ENCODE peak calls at places on chromosomes 5 and 9, in nine cellular contexts. One of them, this sample, is unnamed.

GRCh38 chr5:139482050-139482889 is at the start of gene STING1:
- DNase-seq in cardiac fibroblast: peak; percentile 98
- DNase-seq in bronchial epithelial cell: peak; percentile 95
- DNase-seq in AG04450: peak; percentile 94
- DNase-seq in DMS 273 treated with DMSO at 0.1 percent for 48 hours: peak; percentile 89
- DNase-seq in hippocampal formation: peak; percentile 36
- DNase-seq in stimulated activated CD8-positive, alpha-beta memory T cell treated with anti-CD3 and anti-CD28 coated beads, Interleukin-15, amount 100 ng/mL, for 1 hour: no peak
- DNase-seq in GM20000: peak; percentile 48
- DNase-seq in neural progenitor cell: no peak
- DNase-seq in this sample: peak; percentile 10

GRCh38 chr5:79992891-79993290 is 1.8 kb upstream of the MTX3 start:
- DNase-seq in hippocampal formation: no peak
- DNase-seq in AG04450: no peak
- DNase-seq in cardiac fibroblast: peak; percentile 13
- DNase-seq in neural progenitor cell: no peak
- DNase-seq in GM20000: no peak
- DNase-seq in stimulated activated CD8-positive, alpha-beta memory T cell treated with anti-CD3 and anti-CD28 coated beads, Interleukin-15, amount 100 ng/mL, for 1 hour: no peak
- DNase-seq in bronchial epithelial cell: no peak
- DNase-seq in DMS 273 treated with DMSO at 0.1 percent for 48 hours: no peak
- DNase-seq in this sample: no peak

GRCh38 chr5:179827684-179828083 is 7.0 kb downstream of the SQSTM1 start:
- DNase-seq in DMS 273 treated with DMSO at 0.1 percent for 48 hours: no peak
- DNase-seq in neural progenitor cell: no peak
- DNase-seq in bronchial epithelial cell: peak; percentile 35
- DNase-seq in cardiac fibroblast: peak; percentile 63
- DNase-seq in stimulated activated CD8-positive, alpha-beta memory T cell treated with anti-CD3 and anti-CD28 coated beads, Interleukin-15, amount 100 ng/mL, for 1 hour: no peak
- DNase-seq in hippocampal formation: no peak
- DNase-seq in GM20000: no peak
- DNase-seq in AG04450: no peak
- DNase-seq in this sample: no peak

GRCh38 chr9:83935276-83935890 is 14.2 kb upstream of the KIF27 start:
- DNase-seq in bronchial epithelial cell: peak; percentile 70
- DNase-seq in neural progenitor cell: peak; percentile 81
- DNase-seq in AG04450: no peak
- DNase-seq in DMS 273 treated with DMSO at 0.1 percent for 48 hours: peak; percentile 47
- DNase-seq in cardiac fibroblast: peak; percentile 88
- DNase-seq in hippocampal formation: no peak
- DNase-seq in stimulated activated CD8-positive, alpha-beta memory T cell treated with anti-CD3 and anti-CD28 coated beads, Interleukin-15, amount 100 ng/mL, for 1 hour: no peak
- DNase-seq in GM20000: no peak
- DNase-seq in this sample: peak; percentile 27

GRCh38 chr9:86562691-86563090 is 208.5 kb upstream of the TUT7 start:
- DNase-seq in bronchial epithelial cell: peak; percentile 65
- DNase-seq in GM20000: no peak
- DNase-seq in hippocampal formation: no peak
- DNase-seq in AG04450: no peak
- DNase-seq in stimulated activated CD8-positive, alpha-beta memory T cell treated with anti-CD3 and anti-CD28 coated beads, Interleukin-15, amount 100 ng/mL, for 1 hour: no peak
- DNase-seq in cardiac fibroblast: no peak
- DNase-seq in DMS 273 treated with DMSO at 0.1 percent for 48 hours: no peak
- DNase-seq in neural progenitor cell: no peak
- DNase-seq in this sample: no peak

GRCh38 chr5:124655211-124655880 is 91.1 kb downstream of the ZNF608 start:
- DNase-seq in hippocampal formation: no peak
- DNase-seq in stimulated activated CD8-positive, alpha-beta memory T cell treated with anti-CD3 and anti-CD28 coated beads, Interleukin-15, amount 100 ng/mL, for 1 hour: no peak
- DNase-seq in bronchial epithelial cell: peak; percentile 85
- DNase-seq in cardiac fibroblast: peak; percentile 71
- DNase-seq in GM20000: no peak
- DNase-seq in neural progenitor cell: no peak
- DNase-seq in DMS 273 treated with DMSO at 0.1 percent for 48 hours: no peak
- DNase-seq in AG04450: no peak
- DNase-seq in this sample: peak; percentile 60

GRCh38 chr9:14107977-14108376 is 206.0 kb downstream of the NFIB start:
- DNase-seq in cardiac fibroblast: no peak
- DNase-seq in bronchial epithelial cell: no peak
- DNase-seq in DMS 273 treated with DMSO at 0.1 percent for 48 hours: no peak
- DNase-seq in GM20000: no peak
- DNase-seq in stimulated activated CD8-positive, alpha-beta memory T cell treated with anti-CD3 and anti-CD28 coated beads, Interleukin-15, amount 100 ng/mL, for 1 hour: no peak
- DNase-seq in AG04450: no peak
- DNase-seq in neural progenitor cell: no peak
- DNase-seq in hippocampal formation: no peak
- DNase-seq in this sample: no peak

GRCh38 chr5:50995285-50995942 is 329.0 kb downstream of the PARP8 start:
- DNase-seq in bronchial epithelial cell: no peak
- DNase-seq in neural progenitor cell: no peak
- DNase-seq in hippocampal formation: no peak
- DNase-seq in stimulated activated CD8-positive, alpha-beta memory T cell treated with anti-CD3 and anti-CD28 coated beads, Interleukin-15, amount 100 ng/mL, for 1 hour: no peak
- DNase-seq in AG04450: no peak
- DNase-seq in cardiac fibroblast: no peak
- DNase-seq in GM20000: no peak
- DNase-seq in DMS 273 treated with DMSO at 0.1 percent for 48 hours: no peak
- DNase-seq in this sample: no peak

GRCh38 chr5:56543431-56544385 is 271.6 kb upstream of the MAP3K1 start:
- DNase-seq in stimulated activated CD8-positive, alpha-beta memory T cell treated with anti-CD3 and anti-CD28 coated beads, Interleukin-15, amount 100 ng/mL, for 1 hour: no peak
- DNase-seq in neural progenitor cell: no peak
- DNase-seq in GM20000: no peak
- DNase-seq in hippocampal formation: no peak
- DNase-seq in bronchial epithelial cell: peak; percentile 96
- DNase-seq in DMS 273 treated with DMSO at 0.1 percent for 48 hours: no peak
- DNase-seq in AG04450: peak; percentile 30
- DNase-seq in cardiac fibroblast: peak; percentile 31
- DNase-seq in this sample: no peak

GRCh38 chr5:9015250-9015936 is 530.5 kb downstream of the SEMA5A start:
- DNase-seq in bronchial epithelial cell: no peak
- DNase-seq in cardiac fibroblast: peak; percentile 33
- DNase-seq in hippocampal formation: no peak
- DNase-seq in DMS 273 treated with DMSO at 0.1 percent for 48 hours: no peak
- DNase-seq in AG04450: no peak
- DNase-seq in neural progenitor cell: no peak
- DNase-seq in stimulated activated CD8-positive, alpha-beta memory T cell treated with anti-CD3 and anti-CD28 coated beads, Interleukin-15, amount 100 ng/mL, for 1 hour: no peak
- DNase-seq in GM20000: no peak
- DNase-seq in this sample: no peak

GRCh38 chr5:28143519-28143918 is 1105.1 kb upstream of the CDH9 start:
- DNase-seq in GM20000: no peak
- DNase-seq in neural progenitor cell: no peak
- DNase-seq in DMS 273 treated with DMSO at 0.1 percent for 48 hours: no peak
- DNase-seq in AG04450: no peak
- DNase-seq in stimulated activated CD8-positive, alpha-beta memory T cell treated with anti-CD3 and anti-CD28 coated beads, Interleukin-15, amount 100 ng/mL, for 1 hour: no peak
- DNase-seq in cardiac fibroblast: no peak
- DNase-seq in bronchial epithelial cell: no peak
- DNase-seq in hippocampal formation: no peak
- DNase-seq in this sample: no peak

GRCh38 chr9:96651626-96652025 is 3.5 kb downstream of the PRXL2C start:
- DNase-seq in GM20000: peak; percentile 40
- DNase-seq in hippocampal formation: no peak
- DNase-seq in bronchial epithelial cell: peak; percentile 49
- DNase-seq in stimulated activated CD8-positive, alpha-beta memory T cell treated with anti-CD3 and anti-CD28 coated beads, Interleukin-15, amount 100 ng/mL, for 1 hour: no peak
- DNase-seq in DMS 273 treated with DMSO at 0.1 percent for 48 hours: no peak
- DNase-seq in neural progenitor cell: no peak
- DNase-seq in AG04450: no peak
- DNase-seq in cardiac fibroblast: peak; percentile 56
- DNase-seq in this sample: peak; percentile 23

GRCh38 chr5:34656700-34657549 is 797 bp downstream of the RAI14 start:
- DNase-seq in GM20000: peak; percentile 48
- DNase-seq in DMS 273 treated with DMSO at 0.1 percent for 48 hours: no peak
- DNase-seq in bronchial epithelial cell: no peak
- DNase-seq in AG04450: no peak
- DNase-seq in stimulated activated CD8-positive, alpha-beta memory T cell treated with anti-CD3 and anti-CD28 coated beads, Interleukin-15, amount 100 ng/mL, for 1 hour: no peak
- DNase-seq in cardiac fibroblast: peak; percentile 32
- DNase-seq in hippocampal formation: peak; percentile 37
- DNase-seq in neural progenitor cell: peak; percentile 43
- DNase-seq in this sample: no peak

GRCh38 chr5:103224118-103224893 is 34.3 kb upstream of the MACIR start:
- DNase-seq in neural progenitor cell: peak; percentile 75
- DNase-seq in AG04450: no peak
- DNase-seq in bronchial epithelial cell: peak; percentile 68
- DNase-seq in GM20000: peak; percentile 21
- DNase-seq in stimulated activated CD8-positive, alpha-beta memory T cell treated with anti-CD3 and anti-CD28 coated beads, Interleukin-15, amount 100 ng/mL, for 1 hour: no peak
- DNase-seq in cardiac fibroblast: peak; percentile 92
- DNase-seq in hippocampal formation: no peak
- DNase-seq in DMS 273 treated with DMSO at 0.1 percent for 48 hours: peak; percentile 28
- DNase-seq in this sample: peak; percentile 48

GRCh38 chr9:2765250-2765880 is 48.1 kb downstream of the KCNV2 start:
- DNase-seq in AG04450: no peak
- DNase-seq in neural progenitor cell: no peak
- DNase-seq in stimulated activated CD8-positive, alpha-beta memory T cell treated with anti-CD3 and anti-CD28 coated beads, Interleukin-15, amount 100 ng/mL, for 1 hour: no peak
- DNase-seq in bronchial epithelial cell: peak; percentile 52
- DNase-seq in hippocampal formation: no peak
- DNase-seq in GM20000: no peak
- DNase-seq in cardiac fibroblast: no peak
- DNase-seq in DMS 273 treated with DMSO at 0.1 percent for 48 hours: no peak
- DNase-seq in this sample: no peak

GRCh38 chr9:20781086-20781485 is 97.0 kb downstream of the FOCAD start:
- DNase-seq in hippocampal formation: no peak
- DNase-seq in DMS 273 treated with DMSO at 0.1 percent for 48 hours: no peak
- DNase-seq in cardiac fibroblast: no peak
- DNase-seq in GM20000: no peak
- DNase-seq in stimulated activated CD8-positive, alpha-beta memory T cell treated with anti-CD3 and anti-CD28 coated beads, Interleukin-15, amount 100 ng/mL, for 1 hour: no peak
- DNase-seq in bronchial epithelial cell: no peak
- DNase-seq in AG04450: no peak
- DNase-seq in neural progenitor cell: peak; percentile 81
- DNase-seq in this sample: no peak

GRCh38 chr9:82202808-82203207 is 214.2 kb downstream of the SPATA31D1 start:
- DNase-seq in neural progenitor cell: no peak
- DNase-seq in DMS 273 treated with DMSO at 0.1 percent for 48 hours: no peak
- DNase-seq in GM20000: no peak
- DNase-seq in hippocampal formation: no peak
- DNase-seq in AG04450: peak; percentile 29
- DNase-seq in cardiac fibroblast: peak; percentile 77
- DNase-seq in stimulated activated CD8-positive, alpha-beta memory T cell treated with anti-CD3 and anti-CD28 coated beads, Interleukin-15, amount 100 ng/mL, for 1 hour: no peak
- DNase-seq in bronchial epithelial cell: peak; percentile 97
- DNase-seq in this sample: no peak

GRCh38 chr9:137171149-137172063 is at the start of gene TMEM210:
- DNase-seq in DMS 273 treated with DMSO at 0.1 percent for 48 hours: no peak
- DNase-seq in neural progenitor cell: no peak
- DNase-seq in bronchial epithelial cell: no peak
- DNase-seq in cardiac fibroblast: no peak
- DNase-seq in AG04450: no peak
- DNase-seq in stimulated activated CD8-positive, alpha-beta memory T cell treated with anti-CD3 and anti-CD28 coated beads, Interleukin-15, amount 100 ng/mL, for 1 hour: no peak
- DNase-seq in hippocampal formation: no peak
- DNase-seq in GM20000: peak; percentile 34
- DNase-seq in this sample: no peak

GRCh38 chr9:21334969-21335632 is at the start of gene KLHL9:
- DNase-seq in AG04450: peak; percentile 82
- DNase-seq in bronchial epithelial cell: peak; percentile 79
- DNase-seq in GM20000: peak; percentile 89
- DNase-seq in DMS 273 treated with DMSO at 0.1 percent for 48 hours: peak; percentile 46
- DNase-seq in stimulated activated CD8-positive, alpha-beta memory T cell treated with anti-CD3 and anti-CD28 coated beads, Interleukin-15, amount 100 ng/mL, for 1 hour: peak; percentile 66
- DNase-seq in hippocampal formation: peak; percentile 93
- DNase-seq in neural progenitor cell: peak; percentile 96
- DNase-seq in cardiac fibroblast: peak; percentile 94
- DNase-seq in this sample: peak; percentile 94

GRCh38 chr5:170355601-170356098 is 33.5 kb downstream of the KCNMB1 start:
- DNase-seq in stimulated activated CD8-positive, alpha-beta memory T cell treated with anti-CD3 and anti-CD28 coated beads, Interleukin-15, amount 100 ng/mL, for 1 hour: no peak
- DNase-seq in bronchial epithelial cell: no peak
- DNase-seq in AG04450: no peak
- DNase-seq in neural progenitor cell: no peak
- DNase-seq in DMS 273 treated with DMSO at 0.1 percent for 48 hours: no peak
- DNase-seq in GM20000: no peak
- DNase-seq in hippocampal formation: no peak
- DNase-seq in cardiac fibroblast: no peak
- DNase-seq in this sample: no peak

GRCh38 chr5:40569549-40570270 is 110.0 kb upstream of the PTGER4 start:
- DNase-seq in stimulated activated CD8-positive, alpha-beta memory T cell treated with anti-CD3 and anti-CD28 coated beads, Interleukin-15, amount 100 ng/mL, for 1 hour: no peak
- DNase-seq in bronchial epithelial cell: no peak
- DNase-seq in DMS 273 treated with DMSO at 0.1 percent for 48 hours: no peak
- DNase-seq in AG04450: no peak
- DNase-seq in neural progenitor cell: no peak
- DNase-seq in hippocampal formation: no peak
- DNase-seq in GM20000: no peak
- DNase-seq in cardiac fibroblast: peak; percentile 87
- DNase-seq in this sample: no peak

GRCh38 chr5:74916831-74917710 is 50.9 kb upstream of the FAM169A start:
- DNase-seq in AG04450: no peak
- DNase-seq in hippocampal formation: no peak
- DNase-seq in GM20000: no peak
- DNase-seq in neural progenitor cell: no peak
- DNase-seq in bronchial epithelial cell: peak; percentile 89
- DNase-seq in cardiac fibroblast: peak; percentile 59
- DNase-seq in DMS 273 treated with DMSO at 0.1 percent for 48 hours: no peak
- DNase-seq in stimulated activated CD8-positive, alpha-beta memory T cell treated with anti-CD3 and anti-CD28 coated beads, Interleukin-15, amount 100 ng/mL, for 1 hour: no peak
- DNase-seq in this sample: peak; percentile 48

This sample was measured in NCI-H446.